ENCODE peak calls at places on chromosomes 4 and X, in nine cellular contexts. S is iris pigment epithelial cell; X is amygdala; U is suprapubic skin; Y is activated T-helper 1 cell treated with Interleukin-2 at 50 U/mL for 16 hours; K is EL; L is RWPE1; G is CD4-positive, alpha-beta T cell; R is GM03348. T is an unnamed sample.

GRCh38 chr4:39304651-39305050 is 61.5 kb downstream of the RFC1 start:
- DNase-seq in S (peak), X (no peak), U (no peak), Y (no peak), K (no peak), L (no peak), G (no peak), R (no peak), T (no peak)

GRCh38 chrX:152895724-152896420 is 2.0 kb upstream of the ZNF185 start:
- DNase-seq in S (no peak), X (no peak), U (no peak), Y (no peak), K (peak), L (peak), G (no peak), R (no peak), T (peak)

GRCh38 chr4:153651041-153651960 is 32.8 kb upstream of the TLR2 start:
- DNase-seq in S (no peak), X (no peak), U (no peak), Y (peak), K (no peak), L (no peak), G (peak), R (no peak), T (no peak)

GRCh38 chrX:76454456-76454927 is 27.0 kb downstream of the MAGEE1 start:
- DNase-seq in S (peak), X (no peak), U (no peak), Y (no peak), K (peak), L (no peak), G (no peak), R (peak), T (peak)

GRCh38 chr4:8775121-8775520 is 96.5 kb downstream of the HMX1 start:
- DNase-seq in S (no peak), X (no peak), U (no peak), Y (no peak), K (no peak), L (no peak), G (no peak), R (no peak), T (no peak)

GRCh38 chrX:40175416-40176255 is 77.9 kb upstream of the BCOR start:
- DNase-seq in S (peak), X (peak), U (no peak), Y (peak), K (peak), L (no peak), G (peak), R (peak), T (peak)

GRCh38 chr4:183256756-183257385 is 63.2 kb downstream of the CLDN22 start:
- DNase-seq in S (peak), X (no peak), U (no peak), Y (peak), K (peak), L (peak), G (peak), R (peak), T (peak)

GRCh38 chr4:24260922-24261581 is 323.3 kb downstream of the DHX15 start:
- DNase-seq in S (no peak), X (no peak), U (no peak), Y (no peak), K (no peak), L (no peak), G (no peak), R (no peak), T (no peak)

GRCh38 chr4:133147365-133147821 is 1.7 kb upstream of the PCDH10 start:
- DNase-seq in S (no peak), X (no peak), U (peak), Y (no peak), K (peak), L (no peak), G (no peak), R (no peak), T (peak)

GRCh38 chrX:154396948-154397887 is 959 bp upstream of the RPL10 start:
- DNase-seq in S (peak), X (no peak), U (peak), Y (peak), K (peak), L (no peak), G (peak), R (peak), T (peak)

GRCh38 chr4:99655315-99656081 is 2.1 kb downstream of the C4orf54 start:
- DNase-seq in S (peak), X (no peak), U (no peak), Y (no peak), K (peak), L (peak), G (no peak), R (no peak), T (no peak)

GRCh38 chr4:37441231-37442061 is 196.9 kb downstream of the NWD2 start:
- DNase-seq in S (no peak), X (no peak), U (no peak), Y (no peak), K (peak), L (peak), G (no peak), R (no peak), T (no peak)

GRCh38 chrX:107684956-107685385 is 56.7 kb downstream of the PRPS1 start:
- DNase-seq in S (peak), X (no peak), U (peak), Y (no peak), K (peak), L (peak), G (no peak), R (no peak), T (no peak)

GRCh38 chr4:7771541-7772507 is 167.8 kb downstream of the AFAP1 start:
- DNase-seq in S (no peak), X (no peak), U (no peak), Y (no peak), K (no peak), L (no peak), G (no peak), R (no peak), T (no peak)

GRCh38 chr4:17809667-17810066 is 890 bp downstream of the DCAF16 start:
- DNase-seq in S (no peak), X (no peak), U (no peak), Y (no peak), K (no peak), L (no peak), G (no peak), R (no peak), T (no peak)

GRCh38 chr4:136690363-136690762 is 841.9 kb downstream of the PCDH18 start:
- DNase-seq in S (peak), X (no peak), U (no peak), Y (no peak), K (peak), L (no peak), G (no peak), R (no peak), T (no peak)

GRCh38 chr4:60173718-60174117 is 1026.4 kb upstream of the ADGRL3 start:
- DNase-seq in S (no peak), X (no peak), U (no peak), Y (no peak), K (no peak), L (no peak), G (no peak), R (no peak), T (no peak)

GRCh38 chr4:22202351-22203343 is 254.1 kb upstream of the KCNIP4 start:
- DNase-seq in S (no peak), X (no peak), U (no peak), Y (no peak), K (peak), L (no peak), G (no peak), R (no peak), T (no peak)

GRCh38 chrX:39724544-39724943 is 373.2 kb downstream of the BCOR start:
- DNase-seq in S (no peak), X (no peak), U (no peak), Y (no peak), K (no peak), L (no peak), G (no peak), R (no peak), T (no peak)

GRCh38 chrX:139203681-139204575 is 326.6 kb upstream of the F9 start:
- DNase-seq in S (peak), X (no peak), U (no peak), Y (no peak), K (peak), L (no peak), G (no peak), R (peak), T (peak)

GRCh38 chr4:73019462-73020047 is 50.0 kb downstream of the COX18 start:
- DNase-seq in S (peak), X (no peak), U (no peak), Y (no peak), K (peak), L (peak), G (no peak), R (peak), T (peak)

GRCh38 chrX:101973066-101973465 is 41.2 kb upstream of the ZMAT1 start:
- DNase-seq in S (no peak), X (no peak), U (no peak), Y (no peak), K (peak), L (no peak), G (no peak), R (no peak), T (no peak)

GRCh38 chr4:102696763-102697162 is 64.0 kb downstream of the MANBA start:
- DNase-seq in S (no peak), X (no peak), U (no peak), Y (no peak), K (no peak), L (no peak), G (no peak), R (no peak), T (no peak)

GRCh38 chr4:181970356-181970755 is 272.8 kb upstream of the TENM3 start:
- DNase-seq in S (peak), X (no peak), U (no peak), Y (no peak), K (no peak), L (no peak), G (no peak), R (peak), T (no peak)

GRCh38 chr4:1445716-1446445 is 39.6 kb upstream of the NKX1-1 start:
- DNase-seq in S (no peak), X (no peak), U (no peak), Y (no peak), K (no peak), L (no peak), G (no peak), R (no peak), T (no peak)

GRCh38 chrX:86806786-86807185 is 658.5 kb downstream of the DACH2 start:
- DNase-seq in S (peak), X (no peak), U (no peak), Y (no peak), K (no peak), L (no peak), G (no peak), R (no peak), T (no peak)

GRCh38 chr4:139676913-139677585 is 11.4 kb downstream of the MGST2 start:
- DNase-seq in S (no peak), X (no peak), U (no peak), Y (no peak), K (no peak), L (no peak), G (no peak), R (no peak), T (no peak)

GRCh38 chr4:151806511-151806927 is 45.7 kb upstream of the GATB start:
- DNase-seq in S (peak), X (no peak), U (no peak), Y (no peak), K (peak), L (no peak), G (no peak), R (peak), T (peak)

GRCh38 chr4:123444298-123444731 is 47.7 kb downstream of the SPRY1 start:
- DNase-seq in S (peak), X (no peak), U (no peak), Y (no peak), K (peak), L (no peak), G (no peak), R (peak), T (peak)

GRCh38 chrX:140318306-140318705 is 186.6 kb downstream of the SOX3 start:
- DNase-seq in S (peak), X (no peak), U (no peak), Y (no peak), K (peak), L (peak), G (no peak), R (peak), T (peak)

T was measured in AG20443.